ENCODE peak calls at places on chromosomes 11 and 22, in eight cellular contexts. One of them, this sample, is unnamed.

GRCh38 chr22:44459041-44459440 is 39.0 kb downstream of the RTL6 start:
- DNase-seq in esophagus muscularis mucosa: no peak
- DNase-seq in IMR-90: no peak
- DNase-seq in mammary epithelial cell: no peak
- DNase-seq in neuronal stem cell: no peak
- DNase-seq in CD8-positive, alpha-beta memory T cell: no peak
- DNase-seq in left ventricle myocardium inferior: no peak
- DNase-seq in GM23248: no peak
- DNase-seq in this sample: no peak

GRCh38 chr11:111414267-111414931 is 35.3 kb upstream of the POU2AF1 start:
- DNase-seq in esophagus muscularis mucosa: no peak
- DNase-seq in IMR-90: no peak
- DNase-seq in mammary epithelial cell: no peak
- DNase-seq in neuronal stem cell: no peak
- DNase-seq in CD8-positive, alpha-beta memory T cell: no peak
- DNase-seq in left ventricle myocardium inferior: no peak
- DNase-seq in GM23248: no peak
- DNase-seq in this sample: no peak

GRCh38 chr11:77147036-77147315 is 18.9 kb downstream of the MYO7A start:
- DNase-seq in esophagus muscularis mucosa: no peak
- DNase-seq in IMR-90: no peak
- DNase-seq in mammary epithelial cell: no peak
- DNase-seq in neuronal stem cell: no peak
- DNase-seq in CD8-positive, alpha-beta memory T cell: no peak
- DNase-seq in left ventricle myocardium inferior: no peak
- DNase-seq in GM23248: no peak
- DNase-seq in this sample: no peak

GRCh38 chr11:17721242-17721999 is 2.0 kb downstream of the MYOD1 start:
- DNase-seq in esophagus muscularis mucosa: no peak
- DNase-seq in IMR-90: no peak
- DNase-seq in mammary epithelial cell: no peak
- DNase-seq in neuronal stem cell: no peak
- DNase-seq in CD8-positive, alpha-beta memory T cell: no peak
- DNase-seq in left ventricle myocardium inferior: no peak
- DNase-seq in GM23248: peak; percentile 12
- DNase-seq in this sample: peak; percentile 63

GRCh38 chr11:15779518-15779917 is 576.8 kb downstream of the SOX6 start:
- DNase-seq in esophagus muscularis mucosa: no peak
- DNase-seq in IMR-90: peak; percentile 19
- DNase-seq in mammary epithelial cell: no peak
- DNase-seq in neuronal stem cell: no peak
- DNase-seq in CD8-positive, alpha-beta memory T cell: no peak
- DNase-seq in left ventricle myocardium inferior: no peak
- DNase-seq in GM23248: no peak
- DNase-seq in this sample: no peak

GRCh38 chr11:82225930-82226329 is 507.7 kb downstream of the FAM181B start:
- DNase-seq in esophagus muscularis mucosa: no peak
- DNase-seq in IMR-90: no peak
- DNase-seq in mammary epithelial cell: no peak
- DNase-seq in neuronal stem cell: no peak
- DNase-seq in CD8-positive, alpha-beta memory T cell: no peak
- DNase-seq in left ventricle myocardium inferior: no peak
- DNase-seq in GM23248: no peak
- DNase-seq in this sample: no peak

GRCh38 chr11:111417766-111418435 is 38.8 kb upstream of the POU2AF1 start:
- DNase-seq in esophagus muscularis mucosa: no peak
- DNase-seq in IMR-90: peak; percentile 99
- DNase-seq in mammary epithelial cell: peak; percentile 46
- DNase-seq in neuronal stem cell: no peak
- DNase-seq in CD8-positive, alpha-beta memory T cell: no peak
- DNase-seq in left ventricle myocardium inferior: peak; percentile 47
- DNase-seq in GM23248: peak; percentile 48
- DNase-seq in this sample: no peak

GRCh38 chr11:103541186-103541795 is 432.1 kb downstream of the DYNC2H1 start:
- DNase-seq in esophagus muscularis mucosa: peak; percentile 75
- DNase-seq in IMR-90: no peak
- DNase-seq in mammary epithelial cell: peak; percentile 85
- DNase-seq in neuronal stem cell: no peak
- DNase-seq in CD8-positive, alpha-beta memory T cell: no peak
- DNase-seq in left ventricle myocardium inferior: no peak
- DNase-seq in GM23248: no peak
- DNase-seq in this sample: peak; percentile 31

GRCh38 chr22:20229916-20230775 is 38.0 kb downstream of the RTN4R start:
- DNase-seq in esophagus muscularis mucosa: no peak
- DNase-seq in IMR-90: no peak
- DNase-seq in mammary epithelial cell: no peak
- DNase-seq in neuronal stem cell: no peak
- DNase-seq in CD8-positive, alpha-beta memory T cell: no peak
- DNase-seq in left ventricle myocardium inferior: no peak
- DNase-seq in GM23248: no peak
- DNase-seq in this sample: no peak

GRCh38 chr11:11290354-11290753 is 62.7 kb downstream of the CSNK2A3 start:
- DNase-seq in esophagus muscularis mucosa: no peak
- DNase-seq in IMR-90: no peak
- DNase-seq in mammary epithelial cell: no peak
- DNase-seq in neuronal stem cell: no peak
- DNase-seq in CD8-positive, alpha-beta memory T cell: no peak
- DNase-seq in left ventricle myocardium inferior: no peak
- DNase-seq in GM23248: no peak
- DNase-seq in this sample: no peak

GRCh38 chr11:17275376-17276235 is 933 bp upstream of the NUCB2 start:
- DNase-seq in esophagus muscularis mucosa: no peak
- DNase-seq in IMR-90: no peak
- DNase-seq in mammary epithelial cell: peak; percentile 20
- DNase-seq in neuronal stem cell: no peak
- DNase-seq in CD8-positive, alpha-beta memory T cell: no peak
- DNase-seq in left ventricle myocardium inferior: no peak
- DNase-seq in GM23248: peak; percentile 34
- DNase-seq in this sample: no peak

GRCh38 chr11:65423516-65424199 is 1.1 kb downstream of the NEAT1 start:
- DNase-seq in esophagus muscularis mucosa: no peak
- DNase-seq in IMR-90: peak; percentile 32
- DNase-seq in mammary epithelial cell: peak; percentile 25
- DNase-seq in neuronal stem cell: no peak
- DNase-seq in CD8-positive, alpha-beta memory T cell: no peak
- DNase-seq in left ventricle myocardium inferior: peak; percentile 20
- DNase-seq in GM23248: peak; percentile 48
- DNase-seq in this sample: no peak

GRCh38 chr11:50078001-50078400 is 45.3 kb downstream of the OR4C45 start:
- DNase-seq in esophagus muscularis mucosa: no peak
- DNase-seq in IMR-90: no peak
- DNase-seq in mammary epithelial cell: no peak
- DNase-seq in neuronal stem cell: no peak
- DNase-seq in CD8-positive, alpha-beta memory T cell: no peak
- DNase-seq in left ventricle myocardium inferior: no peak
- DNase-seq in GM23248: no peak
- DNase-seq in this sample: no peak
- H3K9me3 ChIP-seq in esophagus muscularis mucosa: peaks cover 28% of the 10 kb centered on the region
- H3K9me3 ChIP-seq in IMR-90: peaks cover 35% of the 10 kb centered on the region
- H3K9me3 ChIP-seq in mammary epithelial cell: peaks cover 41% of the 10 kb centered on the region
- H3K9me3 ChIP-seq in neuronal stem cell: no peaks in the 10 kb centered on the region
- H3K9me3 ChIP-seq in CD8-positive, alpha-beta memory T cell: no peaks in the 10 kb centered on the region
- H3K9me3 ChIP-seq in left ventricle myocardium inferior: peaks cover 32% of the 10 kb centered on the region
- H3K9me3 ChIP-seq in GM23248: no peaks in the 10 kb centered on the region
- H3K9me3 ChIP-seq in this sample: no peaks in the 10 kb centered on the region

DNA sequence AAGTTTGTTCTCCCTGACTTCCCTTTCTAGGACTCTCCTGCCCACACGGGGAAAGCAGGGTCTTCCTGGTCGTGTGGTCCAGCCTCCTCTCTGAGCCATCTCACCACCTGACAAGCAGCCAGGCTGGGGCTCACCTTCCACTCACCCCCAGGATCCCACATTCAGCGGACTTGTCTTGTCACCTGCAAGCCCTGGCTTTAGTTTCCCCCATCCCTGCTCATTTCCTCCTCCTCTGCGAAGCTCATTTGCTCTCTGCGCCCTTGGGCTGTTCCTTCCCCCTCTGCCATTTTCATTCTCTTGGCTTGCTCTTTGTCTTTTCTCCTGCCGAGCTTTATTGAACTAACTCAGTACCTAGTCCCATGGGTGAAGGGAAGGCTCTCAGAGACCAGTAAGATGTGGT is 1.9 kb downstream of the ST14 start:
- DNase-seq in esophagus muscularis mucosa: no peak
- DNase-seq in IMR-90: no peak
- DNase-seq in mammary epithelial cell: no peak
- DNase-seq in neuronal stem cell: no peak
- DNase-seq in CD8-positive, alpha-beta memory T cell: no peak
- DNase-seq in left ventricle myocardium inferior: no peak
- DNase-seq in GM23248: no peak
- DNase-seq in this sample: no peak
- H3K27ac ChIP-seq in esophagus muscularis mucosa: no peak overlapping the region
- H3K27ac ChIP-seq in IMR-90: no peak overlapping the region
- H3K27ac ChIP-seq in mammary epithelial cell: no peak overlapping the region
- H3K27ac ChIP-seq in neuronal stem cell: no peak overlapping the region
- H3K27ac ChIP-seq in CD8-positive, alpha-beta memory T cell: no peak overlapping the region
- H3K27ac ChIP-seq in left ventricle myocardium inferior: no peak overlapping the region
- H3K27ac ChIP-seq in GM23248: no peak overlapping the region
- H3K27ac ChIP-seq in this sample: no peak overlapping the region

DNA sequence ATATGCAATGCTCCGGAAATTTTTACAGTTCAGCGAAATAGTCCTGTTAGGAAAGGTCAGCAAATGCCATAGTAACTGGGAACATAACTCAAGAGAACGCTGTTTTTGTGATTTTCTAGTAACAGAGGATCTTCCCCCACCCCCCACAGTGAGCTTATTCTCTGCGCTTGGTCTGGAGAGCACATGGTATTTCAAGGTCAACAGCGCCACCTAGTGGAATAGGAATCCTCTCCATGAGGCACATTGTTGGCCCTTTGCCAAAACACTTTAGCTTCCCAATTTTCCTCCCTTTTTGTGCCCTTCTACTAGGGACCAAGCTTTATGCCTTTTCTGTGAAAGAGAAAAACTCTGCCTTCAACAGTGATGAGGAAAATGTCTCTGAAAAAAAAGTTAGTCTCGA is 13.2 kb upstream of the OR4C12 start:
- DNase-seq in esophagus muscularis mucosa: no peak
- DNase-seq in IMR-90: peak; percentile 50
- DNase-seq in mammary epithelial cell: peak; percentile 29
- DNase-seq in neuronal stem cell: no peak
- DNase-seq in CD8-positive, alpha-beta memory T cell: no peak
- DNase-seq in left ventricle myocardium inferior: no peak
- DNase-seq in GM23248: peak; percentile 86
- DNase-seq in this sample: peak; percentile 63
- H3K9me3 ChIP-seq in esophagus muscularis mucosa: no peaks in the 10 kb centered on the region
- H3K9me3 ChIP-seq in IMR-90: peaks cover 5% of the 10 kb centered on the region
- H3K9me3 ChIP-seq in mammary epithelial cell: peaks cover 8% of the 10 kb centered on the region
- H3K9me3 ChIP-seq in neuronal stem cell: no peaks in the 10 kb centered on the region
- H3K9me3 ChIP-seq in CD8-positive, alpha-beta memory T cell: no peaks in the 10 kb centered on the region
- H3K9me3 ChIP-seq in left ventricle myocardium inferior: peaks cover 30% of the 10 kb centered on the region
- H3K9me3 ChIP-seq in GM23248: no peaks in the 10 kb centered on the region
- H3K9me3 ChIP-seq in this sample: no peaks in the 10 kb centered on the region

GRCh38 chr11:72746821-72747220 is 5.4 kb downstream of the ARAP1 start:
- DNase-seq in esophagus muscularis mucosa: no peak
- DNase-seq in IMR-90: no peak
- DNase-seq in mammary epithelial cell: no peak
- DNase-seq in neuronal stem cell: no peak
- DNase-seq in CD8-positive, alpha-beta memory T cell: no peak
- DNase-seq in left ventricle myocardium inferior: no peak
- DNase-seq in GM23248: no peak
- DNase-seq in this sample: no peak
- H3K27ac ChIP-seq in esophagus muscularis mucosa: no peak overlapping the region
- H3K27ac ChIP-seq in IMR-90: no peak overlapping the region
- H3K27ac ChIP-seq in mammary epithelial cell: no peak overlapping the region
- H3K27ac ChIP-seq in neuronal stem cell: no peak overlapping the region
- H3K27ac ChIP-seq in CD8-positive, alpha-beta memory T cell: no peak overlapping the region
- H3K27ac ChIP-seq in left ventricle myocardium inferior: no peak overlapping the region
- H3K27ac ChIP-seq in GM23248: no peak overlapping the region
- H3K27ac ChIP-seq in this sample: peak overlapping the region; percentile 4

This sample was measured in WERI-Rb-1.